ENCODE peak calls at places on chromosomes 2 and 18, in six cellular contexts. F is lower leg skin, X is sciatic nerve, O is HEK293T, L is M059J, C is HTR-8/SVneo. U is an unnamed sample.

GRCh38 chr2:226758886-226759660 is 40.5 kb downstream of the IRS1 start:
- DNase-seq in F (no peak), X (no peak), O (no peak), L (peak), C (no peak), U (no peak)

GRCh38 chr2:218003265-218003950 is 613 bp upstream of the TNS1 start:
- DNase-seq in F (no peak), X (peak), O (no peak), L (no peak), C (no peak), U (no peak)

GRCh38 chr2:25063876-25064660 is 22.2 kb downstream of the EFR3B start:
- DNase-seq in F (no peak), X (no peak), O (no peak), L (peak), C (no peak), U (no peak)

GRCh38 chr2:47664817-47665216 is 118.1 kb upstream of the MSH6 start:
- DNase-seq in F (no peak), X (peak), O (no peak), L (peak), C (no peak), U (no peak)

GRCh38 chr18:79856119-79857080 is 58.7 kb downstream of the KCNG2 start:
- DNase-seq in F (no peak), X (no peak), O (no peak), L (peak), C (no peak), U (peak)

GRCh38 chr2:179790235-179790895 is 71.0 kb downstream of the ZNF385B start:
- DNase-seq in F (no peak), X (no peak), O (no peak), L (no peak), C (no peak), U (no peak)

GRCh38 chr2:238864207-238865014 is 16.5 kb downstream of the TWIST2 start:
- DNase-seq in F (peak), X (peak), O (peak), L (peak), C (peak), U (peak)

GRCh38 chr2:240556553-240557100 is 1.2 kb downstream of the ANKMY1 start:
- DNase-seq in F (peak), X (no peak), O (peak), L (no peak), C (peak), U (peak)

GRCh38 chr18:77054606-77055428 is 77.8 kb downstream of the MBP start:
- DNase-seq in F (peak), X (peak), O (peak), L (peak), C (peak), U (peak)

GRCh38 chr2:100422320-100422719 is 4.9 kb upstream of the CHST10 start:
- DNase-seq in F (no peak), X (no peak), O (peak), L (peak), C (peak), U (no peak)

GRCh38 chr2:240386321-240386720 is 49.1 kb upstream of the GPC1 start:
- DNase-seq in F (no peak), X (no peak), O (no peak), L (no peak), C (no peak), U (no peak)

GRCh38 chr18:37438417-37439180 is 127.0 kb downstream of the CELF4 start:
- DNase-seq in F (no peak), X (no peak), O (no peak), L (no peak), C (no peak), U (no peak)

GRCh38 chr2:109348645-109349554 is 219.9 kb downstream of the SH3RF3 start:
- DNase-seq in F (no peak), X (no peak), O (no peak), L (no peak), C (no peak), U (peak)

GRCh38 chr2:221997100-221997499 is 301.7 kb downstream of the PAX3 start:
- DNase-seq in F (no peak), X (no peak), O (no peak), L (peak), C (peak), U (no peak)

GRCh38 chr2:147095376-147095775 is 749.5 kb upstream of the ACVR2A start:
- DNase-seq in F (no peak), X (no peak), O (no peak), L (no peak), C (no peak), U (no peak)

GRCh38 chr2:231672617-231673347 is 35.5 kb upstream of the PTMA start:
- DNase-seq in F (no peak), X (no peak), O (peak), L (no peak), C (peak), U (peak)

GRCh38 chr2:152694161-152694661 is 23.1 kb downstream of the PRPF40A start:
- DNase-seq in F (no peak), X (no peak), O (no peak), L (peak), C (peak), U (no peak)

GRCh38 chr2:7728388-7728787 is 811.2 kb downstream of the RNF144A start:
- DNase-seq in F (no peak), X (no peak), O (no peak), L (no peak), C (no peak), U (no peak)

GRCh38 chr2:19577668-19578067 is 219.2 kb upstream of the OSR1 start:
- DNase-seq in F (no peak), X (no peak), O (no peak), L (peak), C (no peak), U (no peak)

GRCh38 chr2:65661980-65662653 is 229.7 kb upstream of the SPRED2 start:
- DNase-seq in F (no peak), X (no peak), O (peak), L (peak), C (no peak), U (no peak)

GRCh38 chr18:79850731-79851130 is 53.0 kb downstream of the KCNG2 start:
- DNase-seq in F (no peak), X (no peak), O (no peak), L (no peak), C (no peak), U (no peak)

GRCh38 chr2:7269993-7270392 is 352.8 kb downstream of the RNF144A start:
- DNase-seq in F (no peak), X (no peak), O (no peak), L (no peak), C (no peak), U (no peak)

GRCh38 chr2:240212425-240213225 is 72.2 kb upstream of the OTOS start:
- DNase-seq in F (no peak), X (peak), O (no peak), L (no peak), C (no peak), U (no peak)

GRCh38 chr18:7417742-7418141 is 149.4 kb upstream of the PTPRM start:
- DNase-seq in F (peak), X (no peak), O (no peak), L (peak), C (peak), U (no peak)

GRCh38 chr2:45860136-45861106 is 208.9 kb downstream of the PRKCE start:
- DNase-seq in F (peak), X (peak), O (no peak), L (peak), C (no peak), U (peak)

GRCh38 chr2:170842785-170843184 is 26.1 kb downstream of the GAD1 start:
- DNase-seq in F (no peak), X (no peak), O (no peak), L (peak), C (no peak), U (no peak)

GRCh38 chr2:217436386-217436785 is 566.4 kb downstream of the TNS1 start:
- DNase-seq in F (no peak), X (no peak), O (no peak), L (no peak), C (no peak), U (no peak)

GRCh38 chr2:854460-854859 is 96.2 kb upstream of the SNTG2 start:
- DNase-seq in F (no peak), X (no peak), O (peak), L (peak), C (no peak), U (peak)

GRCh38 chr2:238063414-238064189 is 2.8 kb downstream of the SCLY start:
- DNase-seq in F (no peak), X (no peak), O (no peak), L (no peak), C (no peak), U (no peak)

GRCh38 chr2:16184945-16185660 is 244.8 kb downstream of the MYCN start:
- DNase-seq in F (no peak), X (no peak), O (no peak), L (no peak), C (no peak), U (no peak)

GRCh38 chr2:46326231-46326980 is 29.2 kb downstream of the EPAS1 start:
- DNase-seq in F (peak), X (no peak), O (no peak), L (no peak), C (no peak), U (no peak)

GRCh38 chr2:46394649-46395510 is 84.5 kb upstream of the TMEM247 start:
- DNase-seq in F (no peak), X (no peak), O (no peak), L (peak), C (no peak), U (no peak)

GRCh38 chr18:532023-532422 is 31.5 kb upstream of the COLEC12 start:
- DNase-seq in F (peak), X (no peak), O (no peak), L (no peak), C (no peak), U (no peak)

GRCh38 chr2:218839430-218839829 is 7.8 kb upstream of the PRKAG3 start:
- DNase-seq in F (no peak), X (no peak), O (no peak), L (no peak), C (no peak), U (no peak)

GRCh38 chr2:129908721-129909373 is 70.6 kb upstream of the RAB6C start:
- DNase-seq in F (no peak), X (no peak), O (no peak), L (no peak), C (no peak), U (no peak)

GRCh38 chr2:235951980-235952379 is 216.2 kb downstream of the GBX2 start:
- DNase-seq in F (no peak), X (no peak), O (no peak), L (peak), C (no peak), U (no peak)

GRCh38 chr2:148486655-148487054 is 157.9 kb upstream of the EPC2 start:
- DNase-seq in F (no peak), X (no peak), O (no peak), L (no peak), C (no peak), U (no peak)

GRCh38 chr2:127187081-127187775 is 32.9 kb downstream of the CYP27C1 start:
- DNase-seq in F (no peak), X (peak), O (no peak), L (no peak), C (no peak), U (no peak)